ENCODE peak calls at places on chromosomes 12 and 14, in four cellular contexts. U is tibial artery, L is frontal cortex, J is NCI-H69. I is an unnamed sample.

GRCh38 chr12:45660330-45660729 is 69.2 kb upstream of the ARID2 start:
- DNase-seq in L (no peak), J (peak), U (no peak), I (no peak)

GRCh38 chr12:87784350-87784749 is 244.9 kb downstream of the C12orf50 start:
- DNase-seq in J (no peak), U (no peak), L (no peak), I (no peak)

GRCh38 chr14:101761881-101762529 is 496 bp downstream of the PPP2R5C start:
- DNase-seq in L (peak), J (peak), U (peak), I (no peak)

GRCh38 chr14:35600253-35600652 is 66.3 kb downstream of the INSM2 start:
- DNase-seq in U (no peak), J (no peak), L (no peak), I (no peak)

GRCh38 chr12:25337916-25338315 is 87.2 kb upstream of the KRAS start:
- DNase-seq in J (no peak), U (no peak), L (no peak), I (no peak)

GRCh38 chr14:75279153-75279738 is 618 bp downstream of the FOS start:
- DNase-seq in U (peak), L (no peak), J (peak), I (peak)

GRCh38 chr14:70318635-70319013 is 40.9 kb downstream of the COX16 start:
- DNase-seq in L (no peak), U (no peak), J (no peak), I (no peak)

GRCh38 chr12:67649165-67650126 is 901 bp downstream of the DYRK2 start:
- DNase-seq in U (peak), L (peak), J (peak), I (peak)

GRCh38 chr14:23005451-23005850 is 4.5 kb downstream of the C14orf93 start:
- DNase-seq in J (no peak), L (no peak), U (no peak), I (no peak)

GRCh38 chr14:89254201-89254919 is 162.7 kb downstream of the FOXN3 start:
- DNase-seq in U (no peak), L (no peak), J (no peak), I (no peak)

GRCh38 chr12:123141615-123142517 is 9.0 kb downstream of the PITPNM2 start:
- DNase-seq in J (no peak), L (no peak), U (peak), I (peak)

GRCh38 chr14:41957459-41957858 is 350.8 kb downstream of the LRFN5 start:
- DNase-seq in U (no peak), L (no peak), J (peak), I (no peak)

GRCh38 chr14:52974406-52974805 is 23.6 kb upstream of the FERMT2 start:
- DNase-seq in U (no peak), J (no peak), L (no peak), I (no peak)

GRCh38 chr12:98595152-98595988 is 1.9 kb downstream of the SLC25A3 start:
- DNase-seq in J (no peak), L (no peak), U (no peak), I (no peak)

GRCh38 chr12:120215357-120215735 is 14.4 kb upstream of the RPLP0 start:
- DNase-seq in L (no peak), U (no peak), J (no peak), I (no peak)